ENCODE peak calls at places on chromosomes 12 and 14, in seven cellular contexts. One of them, this sample, is unnamed. For H3K36me3, the result is how much of the 10 kb centered on the place peaks cover.

GRCh38 chr12:11959117-11959823 is 111.5 kb upstream of the BCL2L14 start:
- DNase-seq in MM.1S: no peak
- DNase-seq in ovary: no peak
- DNase-seq in mucosa of descending colon: no peak
- DNase-seq in PC-3: peak
- DNase-seq in Panc1: no peak
- DNase-seq in CD8-positive, alpha-beta memory T cell: no peak
- DNase-seq in this sample: no peak

GRCh38 chr14:62938774-62939173 is 106.5 kb downstream of the KCNH5 start:
- DNase-seq in Panc1: no peak
- DNase-seq in MM.1S: no peak
- DNase-seq in PC-3: no peak
- DNase-seq in CD8-positive, alpha-beta memory T cell: no peak
- DNase-seq in ovary: no peak
- DNase-seq in mucosa of descending colon: no peak
- DNase-seq in this sample: no peak

GRCh38 chr12:6463858-6464257 is 6.6 kb downstream of the VAMP1 start:
- DNase-seq in Panc1: no peak
- DNase-seq in PC-3: no peak
- DNase-seq in ovary: no peak
- DNase-seq in MM.1S: no peak
- DNase-seq in mucosa of descending colon: no peak
- DNase-seq in CD8-positive, alpha-beta memory T cell: no peak
- DNase-seq in this sample: no peak

GRCh38 chr12:106417926-106418910 is 60.7 kb downstream of the POLR3B start:
- DNase-seq in CD8-positive, alpha-beta memory T cell: no peak
- DNase-seq in mucosa of descending colon: no peak
- DNase-seq in Panc1: no peak
- DNase-seq in PC-3: peak
- DNase-seq in MM.1S: no peak
- DNase-seq in ovary: no peak
- DNase-seq in this sample: no peak

GRCh38 chr12:119302334-119303132 is 32.0 kb upstream of the CCDC60 start:
- DNase-seq in MM.1S: no peak
- DNase-seq in ovary: no peak
- DNase-seq in Panc1: no peak
- DNase-seq in PC-3: no peak
- DNase-seq in mucosa of descending colon: no peak
- DNase-seq in CD8-positive, alpha-beta memory T cell: no peak
- DNase-seq in this sample: no peak

GRCh38 chr14:55099741-55100140 is 29.3 kb upstream of the LGALS3 start:
- DNase-seq in ovary: no peak
- DNase-seq in CD8-positive, alpha-beta memory T cell: no peak
- DNase-seq in PC-3: no peak
- DNase-seq in MM.1S: no peak
- DNase-seq in Panc1: no peak
- DNase-seq in mucosa of descending colon: no peak
- DNase-seq in this sample: no peak

GRCh38 chr12:121451931-121452330 is 52.0 kb downstream of the RNF34 start:
- DNase-seq in ovary: no peak
- DNase-seq in PC-3: no peak
- DNase-seq in CD8-positive, alpha-beta memory T cell: no peak
- DNase-seq in mucosa of descending colon: no peak
- DNase-seq in Panc1: no peak
- DNase-seq in MM.1S: no peak
- DNase-seq in this sample: no peak

GRCh38 chr14:89372156-89372555 is 44.9 kb downstream of the FOXN3 start:
- DNase-seq in CD8-positive, alpha-beta memory T cell: no peak
- DNase-seq in ovary: no peak
- DNase-seq in MM.1S: no peak
- DNase-seq in mucosa of descending colon: no peak
- DNase-seq in Panc1: no peak
- DNase-seq in PC-3: no peak
- DNase-seq in this sample: no peak

GRCh38 chr12:109958374-109958773 is 37.8 kb downstream of the GIT2 start:
- DNase-seq in MM.1S: no peak
- DNase-seq in Panc1: no peak
- DNase-seq in PC-3: no peak
- DNase-seq in ovary: no peak
- DNase-seq in CD8-positive, alpha-beta memory T cell: no peak
- DNase-seq in mucosa of descending colon: no peak
- DNase-seq in this sample: no peak

GRCh38 chr12:58393152-58393551 is 451.8 kb downstream of the ATP23 start:
- DNase-seq in MM.1S: no peak
- DNase-seq in PC-3: peak
- DNase-seq in CD8-positive, alpha-beta memory T cell: no peak
- DNase-seq in Panc1: no peak
- DNase-seq in ovary: no peak
- DNase-seq in mucosa of descending colon: no peak
- DNase-seq in this sample: no peak

GRCh38 chr12:102172436-102172835 is 25.2 kb downstream of the PMCH start:
- DNase-seq in Panc1: no peak
- DNase-seq in mucosa of descending colon: no peak
- DNase-seq in MM.1S: no peak
- DNase-seq in PC-3: peak
- DNase-seq in CD8-positive, alpha-beta memory T cell: no peak
- DNase-seq in ovary: no peak
- DNase-seq in this sample: no peak

GRCh38 chr12:27869567-27869966 is 89.5 kb upstream of the MANSC4 start:
- DNase-seq in PC-3: no peak
- DNase-seq in MM.1S: no peak
- DNase-seq in mucosa of descending colon: no peak
- DNase-seq in ovary: no peak
- DNase-seq in Panc1: no peak
- DNase-seq in CD8-positive, alpha-beta memory T cell: no peak
- DNase-seq in this sample: no peak

GRCh38 chr14:46401066-46401465 is 250.5 kb downstream of the RPL10L start:
- DNase-seq in mucosa of descending colon: no peak
- DNase-seq in Panc1: no peak
- DNase-seq in CD8-positive, alpha-beta memory T cell: no peak
- DNase-seq in PC-3: no peak
- DNase-seq in MM.1S: no peak
- DNase-seq in ovary: no peak
- DNase-seq in this sample: no peak

GRCh38 chr12:114984641-114985041 is 300.7 kb upstream of the TBX3 start:
- DNase-seq in CD8-positive, alpha-beta memory T cell: no peak
- DNase-seq in ovary: no peak
- DNase-seq in Panc1: no peak
- DNase-seq in PC-3: no peak
- DNase-seq in mucosa of descending colon: no peak
- DNase-seq in MM.1S: no peak
- DNase-seq in this sample: no peak

GRCh38 chr12:107921062-107921461 is 146.6 kb downstream of the ASCL4 start:
- DNase-seq in CD8-positive, alpha-beta memory T cell: no peak
- DNase-seq in MM.1S: no peak
- DNase-seq in ovary: no peak
- DNase-seq in PC-3: no peak
- DNase-seq in mucosa of descending colon: no peak
- DNase-seq in Panc1: no peak
- DNase-seq in this sample: no peak

GRCh38 chr12:131989021-131989420 is 39.3 kb downstream of the EP400 start:
- DNase-seq in mucosa of descending colon: no peak
- DNase-seq in CD8-positive, alpha-beta memory T cell: no peak
- DNase-seq in PC-3: no peak
- DNase-seq in Panc1: no peak
- DNase-seq in MM.1S: no peak
- DNase-seq in ovary: no peak
- DNase-seq in this sample: no peak
- H3K36me3 ChIP-seq in mucosa of descending colon: under half
- H3K36me3 ChIP-seq in CD8-positive, alpha-beta memory T cell: half or more
- H3K36me3 ChIP-seq in PC-3: half or more
- H3K36me3 ChIP-seq in Panc1: under half
- H3K36me3 ChIP-seq in MM.1S: under half
- H3K36me3 ChIP-seq in ovary: under half
- H3K36me3 ChIP-seq in this sample: under half

DNA sequence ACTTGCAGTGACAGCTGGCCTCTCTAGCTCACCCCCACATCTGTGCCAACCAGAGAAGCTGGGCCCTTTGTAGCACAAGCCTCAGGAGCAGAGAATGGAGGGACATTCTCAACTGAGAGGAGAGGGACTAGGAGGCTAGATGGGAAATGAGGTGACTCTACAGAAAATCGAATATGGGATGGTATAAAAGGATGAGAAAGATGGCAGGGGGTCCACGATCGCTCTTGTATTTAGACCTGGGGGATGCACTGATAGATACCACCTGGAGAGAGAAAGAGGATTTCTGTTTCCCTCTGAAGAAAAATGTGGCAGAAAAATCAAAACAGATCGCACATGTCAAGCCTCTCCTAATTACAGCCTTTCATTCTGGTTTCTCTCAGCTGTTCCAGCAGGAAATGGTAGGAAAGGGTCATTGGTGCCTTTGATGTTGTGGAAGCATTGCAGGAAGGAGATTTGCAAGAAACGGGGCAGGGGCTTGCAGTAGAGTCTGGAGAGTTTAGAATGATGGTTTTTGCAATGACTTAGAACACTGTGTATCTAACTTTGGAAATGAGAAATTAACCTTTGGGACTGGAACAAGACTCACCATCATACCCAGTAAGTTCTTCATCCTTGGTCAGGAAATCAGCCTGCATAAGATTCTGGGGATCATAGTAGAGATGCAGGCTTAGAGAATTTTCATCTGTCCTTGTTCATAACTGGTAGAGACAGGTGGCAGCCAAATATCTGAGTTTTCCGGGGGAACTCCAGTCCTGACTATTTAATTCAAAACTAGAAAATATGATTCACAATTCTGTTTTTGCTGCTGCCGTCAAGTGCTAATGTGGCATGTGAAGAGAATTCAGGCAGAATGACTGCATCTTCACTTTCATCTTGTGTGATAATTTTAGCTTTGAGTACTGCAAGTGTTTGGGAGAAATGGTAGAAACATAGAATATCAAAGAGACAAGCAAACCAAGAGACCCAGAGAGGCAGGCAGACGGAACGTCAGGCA is 98.8 kb downstream of the DAD1 start:
- DNase-seq in mucosa of descending colon: no peak
- DNase-seq in MM.1S: no peak
- DNase-seq in CD8-positive, alpha-beta memory T cell: no peak
- DNase-seq in ovary: no peak
- DNase-seq in PC-3: no peak
- DNase-seq in Panc1: no peak
- DNase-seq in this sample: peak
- H3K4me3 ChIP-seq in mucosa of descending colon: no peak
- H3K4me3 ChIP-seq in MM.1S: no peak
- H3K4me3 ChIP-seq in CD8-positive, alpha-beta memory T cell: peak
- H3K4me3 ChIP-seq in ovary: no peak
- H3K4me3 ChIP-seq in PC-3: no peak
- H3K4me3 ChIP-seq in Panc1: no peak
- H3K4me3 ChIP-seq in this sample: peak

DNA sequence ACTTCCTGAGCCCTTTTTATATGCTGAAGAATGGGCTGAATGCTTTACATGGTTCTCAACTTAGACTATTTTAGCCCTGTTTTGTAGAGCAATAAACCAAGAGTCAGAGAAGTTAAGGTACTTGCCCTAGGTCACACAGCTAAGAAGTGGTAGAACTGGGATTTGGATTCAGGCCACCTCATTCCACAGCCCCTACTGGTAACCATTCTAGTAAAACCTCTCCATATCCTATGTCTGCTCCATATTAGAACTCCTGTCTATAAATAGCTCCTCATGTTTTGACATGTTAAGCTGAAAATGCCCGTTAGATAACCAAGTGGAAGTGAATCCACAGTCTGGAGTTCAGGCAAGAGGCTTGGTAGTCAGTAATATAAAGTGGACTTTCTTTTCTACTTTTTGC is 111.6 kb downstream of the HECTD4 start:
- DNase-seq in CD8-positive, alpha-beta memory T cell: no peak
- DNase-seq in Panc1: no peak
- DNase-seq in PC-3: no peak
- DNase-seq in mucosa of descending colon: no peak
- DNase-seq in MM.1S: no peak
- DNase-seq in ovary: no peak
- DNase-seq in this sample: no peak
- H3K36me3 ChIP-seq in CD8-positive, alpha-beta memory T cell: under half
- H3K36me3 ChIP-seq in Panc1: under half
- H3K36me3 ChIP-seq in PC-3: under half
- H3K36me3 ChIP-seq in mucosa of descending colon: under half
- H3K36me3 ChIP-seq in MM.1S: under half
- H3K36me3 ChIP-seq in ovary: under half
- H3K36me3 ChIP-seq in this sample: under half

DNA sequence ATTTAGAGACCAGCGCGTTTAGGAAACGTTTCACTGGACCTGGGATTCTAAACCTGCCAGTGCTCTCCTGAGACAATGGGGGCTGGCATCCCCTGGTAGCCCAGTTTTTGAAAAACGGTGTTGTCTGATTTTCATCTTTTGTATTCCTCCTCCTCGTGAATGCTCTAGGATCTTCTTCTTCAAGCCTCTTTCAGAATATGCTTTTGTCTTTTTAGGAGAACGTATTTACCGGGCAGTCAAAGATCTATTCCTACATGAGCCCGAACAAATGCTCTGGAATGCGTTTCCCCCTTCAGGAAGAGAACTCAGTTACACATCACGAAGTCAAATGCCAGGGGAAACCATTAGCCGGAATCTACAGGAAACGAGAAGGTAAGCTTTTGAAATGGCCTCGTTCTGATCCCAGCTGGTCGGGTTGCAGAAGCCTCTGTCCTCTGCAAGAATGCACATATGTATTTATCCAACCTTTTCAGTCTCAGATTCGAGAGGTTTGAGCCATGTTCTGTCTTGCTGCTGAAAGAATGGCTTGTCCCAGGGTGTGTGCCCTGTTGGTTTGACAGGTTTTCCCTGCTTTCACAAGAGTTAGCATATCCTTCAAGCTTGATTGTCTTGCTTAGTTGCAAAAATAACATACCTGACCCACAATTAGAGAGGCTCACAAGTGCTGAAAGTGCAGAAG is 6.6 kb downstream of the KMT5A start:
- DNase-seq in PC-3: no peak
- DNase-seq in CD8-positive, alpha-beta memory T cell: no peak
- DNase-seq in mucosa of descending colon: no peak
- DNase-seq in ovary: no peak
- DNase-seq in MM.1S: no peak
- DNase-seq in Panc1: no peak
- DNase-seq in this sample: no peak
- H3K4me3 ChIP-seq in PC-3: peak
- H3K4me3 ChIP-seq in CD8-positive, alpha-beta memory T cell: peak
- H3K4me3 ChIP-seq in mucosa of descending colon: no peak
- H3K4me3 ChIP-seq in ovary: peak
- H3K4me3 ChIP-seq in MM.1S: no peak
- H3K4me3 ChIP-seq in Panc1: peak
- H3K4me3 ChIP-seq in this sample: peak